ENCODE peak calls at places on chromosomes 11 and 22, in five cellular contexts. One of them, this sample, is unnamed.

GRCh38 chr22:25141994-25142620 is 57.6 kb upstream of the CRYBB3 start:
- DNase-seq in transverse colon: no peak
- DNase-seq in fibroblast of the aortic adventitia: no peak
- DNase-seq in tibial artery: no peak
- DNase-seq in GM23248: no peak
- DNase-seq in this sample: no peak

GRCh38 chr11:5689551-5689983 is at the start of gene TRIM22:
- DNase-seq in tibial artery: peak
- DNase-seq in GM23248: peak
- DNase-seq in fibroblast of the aortic adventitia: peak
- DNase-seq in transverse colon: peak
- DNase-seq in this sample: peak

GRCh38 chr11:70608568-70609314 is 210.4 kb downstream of the CTTN start:
- DNase-seq in transverse colon: no peak
- DNase-seq in tibial artery: no peak
- DNase-seq in GM23248: peak
- DNase-seq in fibroblast of the aortic adventitia: peak
- DNase-seq in this sample: no peak

GRCh38 chr11:80330302-80330701 is 889.5 kb upstream of the TENM4 start:
- DNase-seq in tibial artery: no peak
- DNase-seq in transverse colon: no peak
- DNase-seq in fibroblast of the aortic adventitia: no peak
- DNase-seq in GM23248: no peak
- DNase-seq in this sample: peak

GRCh38 chr11:126305699-126306098 is 1.8 kb downstream of the DCPS start:
- DNase-seq in transverse colon: no peak
- DNase-seq in GM23248: no peak
- DNase-seq in tibial artery: no peak
- DNase-seq in fibroblast of the aortic adventitia: no peak
- DNase-seq in this sample: no peak

GRCh38 chr22:41524283-41524682 is 20.0 kb downstream of the POLR3H start:
- DNase-seq in fibroblast of the aortic adventitia: peak
- DNase-seq in GM23248: no peak
- DNase-seq in tibial artery: peak
- DNase-seq in transverse colon: peak
- DNase-seq in this sample: no peak

GRCh38 chr11:17129003-17129402 is 51.5 kb upstream of the RPS13 start:
- DNase-seq in GM23248: peak
- DNase-seq in tibial artery: no peak
- DNase-seq in transverse colon: no peak
- DNase-seq in fibroblast of the aortic adventitia: no peak
- DNase-seq in this sample: peak

GRCh38 chr22:29768052-29768680 is 997 bp downstream of the UQCR10 start:
- DNase-seq in GM23248: peak
- DNase-seq in tibial artery: no peak
- DNase-seq in fibroblast of the aortic adventitia: no peak
- DNase-seq in transverse colon: no peak
- DNase-seq in this sample: no peak

GRCh38 chr11:120985718-120986569 is 38.0 kb upstream of the TBCEL start:
- DNase-seq in GM23248: peak
- DNase-seq in transverse colon: peak
- DNase-seq in tibial artery: no peak
- DNase-seq in fibroblast of the aortic adventitia: peak
- DNase-seq in this sample: peak

GRCh38 chr11:17538731-17539130 is 5.5 kb downstream of the USH1C start:
- DNase-seq in tibial artery: no peak
- DNase-seq in GM23248: no peak
- DNase-seq in transverse colon: no peak
- DNase-seq in fibroblast of the aortic adventitia: no peak
- DNase-seq in this sample: no peak

GRCh38 chr22:27179161-27179560 is 521.8 kb downstream of the MIAT start:
- DNase-seq in GM23248: no peak
- DNase-seq in tibial artery: no peak
- DNase-seq in transverse colon: no peak
- DNase-seq in fibroblast of the aortic adventitia: no peak
- DNase-seq in this sample: no peak

GRCh38 chr22:45129703-45130524 is 33.8 kb upstream of the NUP50 start:
- DNase-seq in transverse colon: no peak
- DNase-seq in fibroblast of the aortic adventitia: no peak
- DNase-seq in GM23248: no peak
- DNase-seq in tibial artery: no peak
- DNase-seq in this sample: peak

GRCh38 chr22:46092646-46093410 is 57.5 kb upstream of the PPARA start:
- DNase-seq in GM23248: peak
- DNase-seq in fibroblast of the aortic adventitia: peak
- DNase-seq in transverse colon: no peak
- DNase-seq in tibial artery: peak
- DNase-seq in this sample: no peak

GRCh38 chr11:74371269-74372039 is 26.8 kb downstream of the PGM2L1 start:
- DNase-seq in transverse colon: no peak
- DNase-seq in GM23248: peak
- DNase-seq in tibial artery: no peak
- DNase-seq in fibroblast of the aortic adventitia: no peak
- DNase-seq in this sample: peak

GRCh38 chr11:118437736-118438125 is 1.4 kb downstream of the KMT2A start:
- DNase-seq in transverse colon: peak
- DNase-seq in fibroblast of the aortic adventitia: no peak
- DNase-seq in tibial artery: peak
- DNase-seq in GM23248: peak
- DNase-seq in this sample: peak

GRCh38 chr11:31783264-31783663 is 27.9 kb downstream of the PAX6 start:
- DNase-seq in tibial artery: no peak
- DNase-seq in transverse colon: no peak
- DNase-seq in GM23248: no peak
- DNase-seq in fibroblast of the aortic adventitia: no peak
- DNase-seq in this sample: no peak

GRCh38 chr11:35288311-35288710 is 131.0 kb downstream of the SLC1A2 start:
- DNase-seq in tibial artery: no peak
- DNase-seq in transverse colon: no peak
- DNase-seq in fibroblast of the aortic adventitia: no peak
- DNase-seq in GM23248: peak
- DNase-seq in this sample: no peak

GRCh38 chr11:117807482-117808272 is 10.7 kb upstream of the DSCAML1 start:
- DNase-seq in fibroblast of the aortic adventitia: peak
- DNase-seq in transverse colon: peak
- DNase-seq in GM23248: peak
- DNase-seq in tibial artery: no peak
- DNase-seq in this sample: peak

GRCh38 chr22:32589007-32589406 is 114.4 kb downstream of the FBXO7 start:
- DNase-seq in transverse colon: no peak
- DNase-seq in GM23248: no peak
- DNase-seq in fibroblast of the aortic adventitia: peak
- DNase-seq in tibial artery: no peak
- DNase-seq in this sample: no peak

GRCh38 chr11:45021692-45022130 is 71.0 kb upstream of the TP53I11 start:
- DNase-seq in transverse colon: peak
- DNase-seq in GM23248: peak
- DNase-seq in tibial artery: peak
- DNase-seq in fibroblast of the aortic adventitia: peak
- DNase-seq in this sample: no peak

GRCh38 chr11:14522245-14522644 is 2.1 kb upstream of the PSMA1 start:
- DNase-seq in transverse colon: no peak
- DNase-seq in tibial artery: no peak
- DNase-seq in fibroblast of the aortic adventitia: no peak
- DNase-seq in GM23248: no peak
- DNase-seq in this sample: no peak

GRCh38 chr11:117828641-117829368 is 4.3 kb upstream of the FXYD2 start:
- DNase-seq in fibroblast of the aortic adventitia: peak
- DNase-seq in transverse colon: peak
- DNase-seq in GM23248: peak
- DNase-seq in tibial artery: peak
- DNase-seq in this sample: peak

GRCh38 chr11:116794851-116795250 is 3.2 kb upstream of the APOA5 start:
- DNase-seq in fibroblast of the aortic adventitia: no peak
- DNase-seq in tibial artery: no peak
- DNase-seq in GM23248: no peak
- DNase-seq in transverse colon: no peak
- DNase-seq in this sample: no peak

This sample was measured in epithelial cell of esophagus.